ENCODE peak calls at places on chromosomes 5 and 9, in seven cellular contexts. One of them, this sample, is unnamed.

GRCh38 chr9:27625751-27626628 is 52.7 kb upstream of the C9orf72 start:
- DNase-seq in heart left ventricle: no peak
- DNase-seq in GM23248: no peak
- DNase-seq in frontal cortex: no peak
- DNase-seq in activated CD4-positive, alpha-beta T cell treated with anti-CD3 and anti-CD28 coated beads for 24 hours: no peak
- DNase-seq in amniotic stem cell: no peak
- DNase-seq in cardiac fibroblast: no peak
- DNase-seq in this sample: no peak

GRCh38 chr5:80632700-80633099 is 21.8 kb upstream of the MSH3 start:
- DNase-seq in heart left ventricle: no peak
- DNase-seq in GM23248: no peak
- DNase-seq in frontal cortex: no peak
- DNase-seq in activated CD4-positive, alpha-beta T cell treated with anti-CD3 and anti-CD28 coated beads for 24 hours: no peak
- DNase-seq in amniotic stem cell: no peak
- DNase-seq in cardiac fibroblast: no peak
- DNase-seq in this sample: no peak

GRCh38 chr5:138180183-138180782 is 1.4 kb downstream of the KIF20A start:
- DNase-seq in heart left ventricle: no peak
- DNase-seq in GM23248: peak
- DNase-seq in frontal cortex: no peak
- DNase-seq in activated CD4-positive, alpha-beta T cell treated with anti-CD3 and anti-CD28 coated beads for 24 hours: no peak
- DNase-seq in amniotic stem cell: peak
- DNase-seq in cardiac fibroblast: peak
- DNase-seq in this sample: peak

GRCh38 chr5:166441-167372 is 24.6 kb upstream of the LRRC14B start:
- DNase-seq in heart left ventricle: no peak
- DNase-seq in GM23248: no peak
- DNase-seq in frontal cortex: no peak
- DNase-seq in activated CD4-positive, alpha-beta T cell treated with anti-CD3 and anti-CD28 coated beads for 24 hours: no peak
- DNase-seq in amniotic stem cell: no peak
- DNase-seq in cardiac fibroblast: no peak
- DNase-seq in this sample: no peak

GRCh38 chr9:126809068-126809467 is 4.2 kb downstream of the ZBTB43 start:
- DNase-seq in heart left ventricle: no peak
- DNase-seq in GM23248: peak
- DNase-seq in frontal cortex: no peak
- DNase-seq in activated CD4-positive, alpha-beta T cell treated with anti-CD3 and anti-CD28 coated beads for 24 hours: no peak
- DNase-seq in amniotic stem cell: no peak
- DNase-seq in cardiac fibroblast: peak
- DNase-seq in this sample: no peak

GRCh38 chr5:85049020-85049419 is 664.3 kb upstream of the EDIL3 start:
- DNase-seq in heart left ventricle: no peak
- DNase-seq in GM23248: no peak
- DNase-seq in frontal cortex: no peak
- DNase-seq in activated CD4-positive, alpha-beta T cell treated with anti-CD3 and anti-CD28 coated beads for 24 hours: no peak
- DNase-seq in amniotic stem cell: peak
- DNase-seq in cardiac fibroblast: peak
- DNase-seq in this sample: peak

GRCh38 chr9:21579209-21579608 is 97.1 kb upstream of the IFNE start:
- DNase-seq in heart left ventricle: no peak
- DNase-seq in GM23248: peak
- DNase-seq in frontal cortex: no peak
- DNase-seq in activated CD4-positive, alpha-beta T cell treated with anti-CD3 and anti-CD28 coated beads for 24 hours: no peak
- DNase-seq in amniotic stem cell: no peak
- DNase-seq in cardiac fibroblast: peak
- DNase-seq in this sample: no peak

GRCh38 chr9:132585954-132586829 is 3.8 kb downstream of the BARHL1 start:
- DNase-seq in heart left ventricle: no peak
- DNase-seq in GM23248: no peak
- DNase-seq in frontal cortex: no peak
- DNase-seq in activated CD4-positive, alpha-beta T cell treated with anti-CD3 and anti-CD28 coated beads for 24 hours: no peak
- DNase-seq in amniotic stem cell: no peak
- DNase-seq in cardiac fibroblast: no peak
- DNase-seq in this sample: no peak

GRCh38 chr5:60262576-60263295 is 369.2 kb upstream of the PDE4D start:
- DNase-seq in heart left ventricle: no peak
- DNase-seq in GM23248: no peak
- DNase-seq in frontal cortex: no peak
- DNase-seq in activated CD4-positive, alpha-beta T cell treated with anti-CD3 and anti-CD28 coated beads for 24 hours: no peak
- DNase-seq in amniotic stem cell: no peak
- DNase-seq in cardiac fibroblast: no peak
- DNase-seq in this sample: no peak

GRCh38 chr9:116045083-116045482 is 108.5 kb upstream of the PAPPA start:
- DNase-seq in heart left ventricle: no peak
- DNase-seq in GM23248: no peak
- DNase-seq in frontal cortex: no peak
- DNase-seq in activated CD4-positive, alpha-beta T cell treated with anti-CD3 and anti-CD28 coated beads for 24 hours: no peak
- DNase-seq in amniotic stem cell: no peak
- DNase-seq in cardiac fibroblast: no peak
- DNase-seq in this sample: no peak

GRCh38 chr5:8138884-8139283 is 269.9 kb downstream of the MTRR start:
- DNase-seq in heart left ventricle: no peak
- DNase-seq in GM23248: no peak
- DNase-seq in frontal cortex: no peak
- DNase-seq in activated CD4-positive, alpha-beta T cell treated with anti-CD3 and anti-CD28 coated beads for 24 hours: no peak
- DNase-seq in amniotic stem cell: no peak
- DNase-seq in cardiac fibroblast: no peak
- DNase-seq in this sample: no peak

GRCh38 chr5:42514759-42515158 is 91.5 kb downstream of the GHR start:
- DNase-seq in heart left ventricle: no peak
- DNase-seq in GM23248: no peak
- DNase-seq in frontal cortex: no peak
- DNase-seq in activated CD4-positive, alpha-beta T cell treated with anti-CD3 and anti-CD28 coated beads for 24 hours: no peak
- DNase-seq in amniotic stem cell: no peak
- DNase-seq in cardiac fibroblast: peak
- DNase-seq in this sample: no peak

GRCh38 chr5:124315746-124316415 is 430.6 kb downstream of the ZNF608 start:
- DNase-seq in heart left ventricle: no peak
- DNase-seq in GM23248: peak
- DNase-seq in frontal cortex: no peak
- DNase-seq in activated CD4-positive, alpha-beta T cell treated with anti-CD3 and anti-CD28 coated beads for 24 hours: no peak
- DNase-seq in amniotic stem cell: no peak
- DNase-seq in cardiac fibroblast: peak
- DNase-seq in this sample: no peak

GRCh38 chr9:12719431-12719830 is 26.2 kb downstream of the TYRP1 start:
- DNase-seq in heart left ventricle: no peak
- DNase-seq in GM23248: peak
- DNase-seq in frontal cortex: no peak
- DNase-seq in activated CD4-positive, alpha-beta T cell treated with anti-CD3 and anti-CD28 coated beads for 24 hours: no peak
- DNase-seq in amniotic stem cell: no peak
- DNase-seq in cardiac fibroblast: peak
- DNase-seq in this sample: peak

GRCh38 chr5:167217097-167217743 is 1074.2 kb upstream of the WWC1 start:
- DNase-seq in heart left ventricle: no peak
- DNase-seq in GM23248: no peak
- DNase-seq in frontal cortex: no peak
- DNase-seq in activated CD4-positive, alpha-beta T cell treated with anti-CD3 and anti-CD28 coated beads for 24 hours: no peak
- DNase-seq in amniotic stem cell: no peak
- DNase-seq in cardiac fibroblast: no peak
- DNase-seq in this sample: no peak

GRCh38 chr5:31193591-31194457 is at the start of gene CDH6:
- DNase-seq in heart left ventricle: peak
- DNase-seq in GM23248: peak
- DNase-seq in frontal cortex: peak
- DNase-seq in activated CD4-positive, alpha-beta T cell treated with anti-CD3 and anti-CD28 coated beads for 24 hours: no peak
- DNase-seq in amniotic stem cell: peak
- DNase-seq in cardiac fibroblast: peak
- DNase-seq in this sample: no peak

GRCh38 chr5:113389116-113389515 is 45.7 kb downstream of the TSSK1B start:
- DNase-seq in heart left ventricle: no peak
- DNase-seq in GM23248: no peak
- DNase-seq in frontal cortex: no peak
- DNase-seq in activated CD4-positive, alpha-beta T cell treated with anti-CD3 and anti-CD28 coated beads for 24 hours: no peak
- DNase-seq in amniotic stem cell: no peak
- DNase-seq in cardiac fibroblast: no peak
- DNase-seq in this sample: no peak

GRCh38 chr5:117803533-117803932 is 1184.8 kb downstream of the DTWD2 start:
- DNase-seq in heart left ventricle: no peak
- DNase-seq in GM23248: no peak
- DNase-seq in frontal cortex: no peak
- DNase-seq in activated CD4-positive, alpha-beta T cell treated with anti-CD3 and anti-CD28 coated beads for 24 hours: no peak
- DNase-seq in amniotic stem cell: peak
- DNase-seq in cardiac fibroblast: peak
- DNase-seq in this sample: no peak

GRCh38 chr5:33840927-33841547 is 50.8 kb downstream of the ADAMTS12 start:
- DNase-seq in heart left ventricle: no peak
- DNase-seq in GM23248: no peak
- DNase-seq in frontal cortex: no peak
- DNase-seq in activated CD4-positive, alpha-beta T cell treated with anti-CD3 and anti-CD28 coated beads for 24 hours: no peak
- DNase-seq in amniotic stem cell: no peak
- DNase-seq in cardiac fibroblast: no peak
- DNase-seq in this sample: peak

GRCh38 chr5:68924490-68925145 is 169.2 kb upstream of the SLC30A5 start:
- DNase-seq in heart left ventricle: peak
- DNase-seq in GM23248: peak
- DNase-seq in frontal cortex: peak
- DNase-seq in activated CD4-positive, alpha-beta T cell treated with anti-CD3 and anti-CD28 coated beads for 24 hours: no peak
- DNase-seq in amniotic stem cell: peak
- DNase-seq in cardiac fibroblast: peak
- DNase-seq in this sample: no peak

GRCh38 chr5:138459311-138459710 is 6.0 kb upstream of the EGR1 start:
- DNase-seq in heart left ventricle: peak
- DNase-seq in GM23248: no peak
- DNase-seq in frontal cortex: no peak
- DNase-seq in activated CD4-positive, alpha-beta T cell treated with anti-CD3 and anti-CD28 coated beads for 24 hours: peak
- DNase-seq in amniotic stem cell: no peak
- DNase-seq in cardiac fibroblast: no peak
- DNase-seq in this sample: no peak

GRCh38 chr5:88502179-88503064 is 233.8 kb upstream of the TMEM161B start:
- DNase-seq in heart left ventricle: no peak
- DNase-seq in GM23248: peak
- DNase-seq in frontal cortex: no peak
- DNase-seq in activated CD4-positive, alpha-beta T cell treated with anti-CD3 and anti-CD28 coated beads for 24 hours: no peak
- DNase-seq in amniotic stem cell: no peak
- DNase-seq in cardiac fibroblast: peak
- DNase-seq in this sample: peak

GRCh38 chr5:102690910-102691309 is 64.2 kb upstream of the PAM start:
- DNase-seq in heart left ventricle: no peak
- DNase-seq in GM23248: no peak
- DNase-seq in frontal cortex: no peak
- DNase-seq in activated CD4-positive, alpha-beta T cell treated with anti-CD3 and anti-CD28 coated beads for 24 hours: no peak
- DNase-seq in amniotic stem cell: no peak
- DNase-seq in cardiac fibroblast: no peak
- DNase-seq in this sample: no peak

This sample was measured in Jurkat, Clone E6-1.